ENCODE peak calls at places on chromosomes 1 and 21, in six cellular contexts. D is testis, P is pons, X is amniotic epithelial cell, W is fibroblast of lung, Y is H4. C is an unnamed sample.

GRCh38 chr1:210692796-210693195 is 364.1 kb downstream of the HHAT start:
- DNase-seq in D (no peak), Y (no peak), W (no peak), X (no peak), P (no peak), C (no peak)

GRCh38 chr1:184035719-184036516 is 1.6 kb downstream of the COLGALT2 start:
- DNase-seq in W (no peak), Y (no peak), D (no peak), X (no peak), P (peak), C (no peak)

GRCh38 chr1:215833936-215834729 is 267.0 kb downstream of the KCTD3 start:
- DNase-seq in W (peak), P (no peak), Y (peak), X (peak), D (no peak), C (no peak)

GRCh38 chr1:26285366-26286063 is 5.6 kb downstream of the SH3BGRL3 start:
- DNase-seq in D (no peak), Y (no peak), X (no peak), W (no peak), P (no peak), C (no peak)

GRCh38 chr1:115275216-115275615 is 62.8 kb downstream of the NGF start:
- DNase-seq in P (no peak), X (peak), Y (peak), D (no peak), W (no peak), C (peak)

GRCh38 chr21:45580181-45580575 is 37.9 kb upstream of the SLC19A1 start:
- DNase-seq in D (no peak), X (no peak), P (no peak), Y (no peak), W (no peak), C (no peak)

GRCh38 chr1:54380285-54380882 is 25.8 kb downstream of the SSBP3 start:
- DNase-seq in W (no peak), X (no peak), Y (no peak), P (no peak), D (no peak), C (no peak)

GRCh38 chr21:34850166-34850695 is 181.4 kb downstream of the CLIC6 start:
- DNase-seq in X (no peak), P (no peak), Y (no peak), W (no peak), D (no peak), C (no peak)

GRCh38 chr21:31198575-31198974 is 145.5 kb downstream of the TIAM1 start:
- DNase-seq in X (peak), P (peak), W (peak), Y (peak), D (no peak), C (peak)

GRCh38 chr1:155086182-155086741 is 7.6 kb downstream of the EFNA3 start:
- DNase-seq in D (peak), P (peak), W (no peak), Y (peak), X (peak), C (peak)

GRCh38 chr21:38504056-38504455 is 5.8 kb upstream of the ERG start:
- DNase-seq in Y (no peak), D (no peak), W (no peak), X (no peak), P (no peak), C (peak)

GRCh38 chr1:43671626-43672330 is 21.8 kb downstream of the KDM4A start:
- DNase-seq in W (peak), X (peak), Y (peak), D (no peak), P (no peak), C (peak)

GRCh38 chr1:68128157-68128556 is 77.7 kb upstream of the DIRAS3 start:
- DNase-seq in W (peak), Y (peak), D (no peak), X (peak), P (no peak), C (peak)